ENCODE peak calls at places on chromosomes 13 and 19, in four cellular contexts. H, Y, X and V are unnamed samples.

GRCh38 chr13:78701383-78701782 is 42.4 kb upstream of the OBI1 start:
- DNase-seq in H (no peak), Y (no peak), X (no peak), V (no peak)

GRCh38 chr19:12789098-12789903 is 2.0 kb upstream of the JUNB start:
- DNase-seq in X (no peak), H (no peak), Y (no peak), V (no peak)

GRCh38 chr13:111359930-111360329 is 39.5 kb downstream of the TEX29 start:
- DNase-seq in H (no peak), Y (no peak), X (no peak), V (no peak)

GRCh38 chr19:45478454-45479238 is 10.8 kb downstream of the FOSB start:
- DNase-seq in Y (peak; percentile 89), X (peak; percentile 94), H (peak; percentile 76), V (peak; percentile 82)

GRCh38 chr13:77136902-77137420 is 110.0 kb upstream of the FBXL3 start:
- DNase-seq in Y (no peak), X (peak; percentile 2), H (no peak), V (no peak)

GRCh38 chr13:41693434-41693833 is 236.1 kb downstream of the RGCC start:
- DNase-seq in H (no peak), Y (no peak), X (no peak), V (no peak)

GRCh38 chr19:27776020-27776419 is 1436.9 kb downstream of the UQCRFS1 start:
- DNase-seq in Y (no peak), X (peak; percentile 54), H (no peak), V (no peak)

GRCh38 chr13:43865892-43866291 is 13.6 kb downstream of the CCDC122 start:
- DNase-seq in H (no peak), X (peak; percentile 44), Y (no peak), V (no peak)